ENCODE peak calls at places on chromosomes 2 and 18, in four cellular contexts. E is Kasumi-1, A is tibial artery, O is HFF-Myc. W is an unnamed sample.

GRCh38 chr2:133591164-133591563 is 22.9 kb upstream of the NCKAP5 start:
- DNase-seq in E (no peak), A (peak), O (no peak), W (no peak)

GRCh38 chr2:180208841-180209240 is 201.7 kb upstream of the CWC22 start:
- DNase-seq in E (no peak), A (no peak), O (no peak), W (no peak)

GRCh38 chr2:72041638-72042111 is 106.0 kb downstream of the CYP26B1 start:
- DNase-seq in E (no peak), O (no peak), A (no peak), W (no peak)

GRCh38 chr2:197813093-197813787 is 8.8 kb downstream of the PLCL1 start:
- DNase-seq in O (no peak), E (peak), A (no peak), W (peak)

GRCh38 chr2:152924722-152925121 is 206.3 kb downstream of the ARL6IP6 start:
- DNase-seq in A (no peak), O (no peak), E (no peak), W (no peak)

GRCh38 chr2:241859436-241860183 is 916 bp upstream of the PDCD1 start:
- DNase-seq in A (peak), O (no peak), E (no peak), W (no peak)

GRCh38 chr2:45578056-45578843 is 32.8 kb downstream of the SRBD1 start:
- DNase-seq in O (no peak), A (no peak), E (peak), W (peak)

GRCh38 chr2:185802926-185803325 is 64.3 kb downstream of the FSIP2 start:
- DNase-seq in A (no peak), O (no peak), E (no peak), W (no peak)

GRCh38 chr18:2994603-2995432 is 18.1 kb downstream of the LPIN2 start:
- DNase-seq in A (peak), O (no peak), E (peak), W (peak)

GRCh38 chr2:53646788-53647187 is 120.8 kb upstream of the CHAC2 start:
- DNase-seq in O (no peak), A (no peak), E (no peak), W (no peak)

GRCh38 chr2:216041438-216041837 is 28.1 kb upstream of the MREG start:
- DNase-seq in A (no peak), O (no peak), E (no peak), W (no peak)